ENCODE peak calls at places on chromosomes 16 and 17, in five cellular contexts. V is AG09319, O is transverse colon, E is GM20000, C is A549. S is an unnamed sample.

GRCh38 chr17:55348749-55349354 is 72.8 kb downstream of the MMD start:
- DNase-seq in E (peak; percentile 50), O (peak; percentile 49), V (peak; percentile 10), C (peak; percentile 40), S (peak; percentile 37)

GRCh38 chr17:43888548-43888947 is 18.8 kb downstream of the MPP2 start:
- DNase-seq in E (no peak), O (no peak), C (no peak), V (no peak), S (no peak)

GRCh38 chr17:5200360-5200759 is 8.7 kb upstream of the ZNF594 start:
- DNase-seq in C (no peak), E (peak; percentile 23), V (no peak), O (no peak), S (no peak)

GRCh38 chr17:45370949-45371413 is 54.2 kb upstream of the MAP3K14 start:
- DNase-seq in V (no peak), E (no peak), C (peak; percentile 48), O (no peak), S (no peak)

GRCh38 chr17:49680314-49680713 is 2.4 kb upstream of the SPOP start:
- DNase-seq in C (no peak), O (no peak), V (no peak), E (no peak), S (no peak)

GRCh38 chr16:49575352-49576172 is 202.0 kb downstream of the C16orf78 start:
- DNase-seq in V (no peak), E (peak; percentile 76), C (no peak), O (peak; percentile 68), S (peak; percentile 84)

GRCh38 chr17:12789075-12789975 is at the start of gene ARHGAP44:
- DNase-seq in V (peak; percentile 11), E (peak; percentile 86), C (peak; percentile 64), O (peak; percentile 73), S (peak; percentile 79)

GRCh38 chr17:41522301-41523224 is 3.9 kb upstream of the KRT15 start:
- DNase-seq in C (no peak), O (peak; percentile 50), V (no peak), E (no peak), S (no peak)

GRCh38 chr16:85697441-85697840 is 8.7 kb upstream of the GINS2 start:
- DNase-seq in C (no peak), V (no peak), O (no peak), E (no peak), S (no peak)

GRCh38 chr17:30824002-30824355 is 513 bp downstream of the CRLF3 start:
- DNase-seq in C (peak; percentile 64), O (peak; percentile 43), E (peak; percentile 57), V (no peak), S (no peak)

GRCh38 chr16:52557236-52557635 is 10.3 kb upstream of the TOX3 start:
- DNase-seq in C (no peak), E (no peak), V (no peak), O (peak; percentile 38), S (no peak)

GRCh38 chr16:88465387-88465983 is 12.4 kb downstream of the ZFPM1 start:
- DNase-seq in V (no peak), C (no peak), O (no peak), E (no peak), S (no peak)

GRCh38 chr17:28982191-28982793 is 23.5 kb downstream of the SEZ6 start:
- DNase-seq in C (no peak), O (peak; percentile 16), E (peak; percentile 73), V (no peak), S (peak; percentile 62)

GRCh38 chr17:51260960-51261958 is 913 bp downstream of the UTP18 start:
- DNase-seq in O (peak; percentile 82), E (peak; percentile 84), V (no peak), C (peak; percentile 58), S (peak; percentile 77)

GRCh38 chr16:84583995-84584394 is 33.9 kb downstream of the COTL1 start:
- DNase-seq in E (no peak), V (no peak), O (no peak), C (no peak), S (no peak)

GRCh38 chr17:59432657-59433056 is 101.2 kb downstream of the YPEL2 start:
- DNase-seq in O (no peak), V (no peak), C (no peak), E (no peak), S (no peak)

GRCh38 chr17:80428363-80428762 is 13.4 kb downstream of the ENDOV start:
- DNase-seq in E (no peak), C (no peak), O (no peak), V (no peak), S (no peak)

GRCh38 chr17:35889818-35890773 is 9.9 kb upstream of the CCL5 start:
- DNase-seq in E (no peak), O (no peak), C (no peak), V (peak; percentile 14), S (no peak)

GRCh38 chr17:32303861-32304288 is 38.1 kb downstream of the C17orf75 start:
- DNase-seq in E (no peak), V (no peak), O (no peak), C (no peak), S (no peak)

GRCh38 chr16:17836868-17837602 is 366.3 kb upstream of the XYLT1 start:
- DNase-seq in C (peak; percentile 21), E (no peak), V (peak; percentile 72), O (no peak), S (no peak)

GRCh38 chr16:64311241-64311640 is 810.6 kb downstream of the CDH11 start:
- DNase-seq in O (no peak), E (no peak), C (no peak), V (no peak), S (no peak)

GRCh38 chr16:71367243-71367976 is 8.9 kb downstream of the CALB2 start:
- DNase-seq in O (peak; percentile 38), V (no peak), C (peak; percentile 78), E (peak; percentile 65), S (peak; percentile 62)

GRCh38 chr17:8707591-8708453 is 36.8 kb downstream of the CCDC42 start:
- DNase-seq in V (no peak), E (no peak), C (no peak), O (no peak), S (no peak)

GRCh38 chr16:24668481-24669001 is 60.9 kb upstream of the TNRC6A start:
- DNase-seq in E (no peak), O (no peak), V (peak; percentile 38), C (no peak), S (no peak)

GRCh38 chr17:27442702-27443101 is 13.5 kb upstream of the KSR1 start:
- DNase-seq in C (no peak), O (no peak), V (no peak), E (no peak), S (no peak)

DNA sequence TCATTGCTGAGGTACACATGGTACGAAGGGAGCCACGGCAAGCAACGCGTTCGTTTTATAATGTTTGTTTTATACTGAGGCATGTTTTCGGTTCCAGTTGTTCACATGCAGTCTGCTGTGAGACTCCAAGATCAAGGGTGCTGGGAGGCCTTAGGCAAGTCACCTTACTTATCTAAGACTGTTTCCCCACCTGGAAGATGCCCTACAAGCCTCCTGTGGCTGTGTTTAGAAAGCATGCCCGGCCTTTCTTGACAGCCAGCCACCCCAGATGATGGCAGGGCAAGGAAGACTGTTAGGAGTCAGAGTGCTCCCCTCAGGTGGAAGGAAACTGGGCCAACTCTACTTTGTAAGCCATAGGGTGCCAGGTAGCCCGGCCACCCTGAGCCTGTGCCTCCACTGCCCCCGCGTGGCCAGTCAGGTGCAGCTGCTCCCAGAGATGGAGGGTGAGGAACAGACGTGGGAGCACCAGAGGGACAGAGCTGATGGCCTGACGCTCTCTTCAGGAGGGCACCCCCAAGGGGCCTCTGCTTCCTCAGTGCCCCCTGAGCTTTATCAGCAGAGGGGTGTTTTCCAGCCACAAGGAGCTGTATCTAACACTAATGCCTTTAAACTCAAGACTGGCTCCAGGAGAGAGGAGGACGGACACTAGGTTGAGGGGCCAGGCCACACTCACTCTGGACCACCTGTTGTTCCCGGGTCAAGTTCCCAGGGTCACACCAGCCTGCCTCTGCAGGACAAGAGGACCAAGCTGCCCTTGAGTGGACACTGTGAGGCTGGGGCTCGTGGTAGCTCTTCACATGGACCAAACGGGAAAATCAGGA is 5.4 kb downstream of the NAT9 start:
- DNase-seq in C (peak; percentile 88), O (peak; percentile 85), E (peak; percentile 76), V (no peak), S (peak; percentile 75)
- TF ChIP-seq CTCF in C (peak; percentile 86), O (peak; percentile 87), E (peak; percentile 96), V (peak; percentile 57), S (peak; percentile 95)

DNA sequence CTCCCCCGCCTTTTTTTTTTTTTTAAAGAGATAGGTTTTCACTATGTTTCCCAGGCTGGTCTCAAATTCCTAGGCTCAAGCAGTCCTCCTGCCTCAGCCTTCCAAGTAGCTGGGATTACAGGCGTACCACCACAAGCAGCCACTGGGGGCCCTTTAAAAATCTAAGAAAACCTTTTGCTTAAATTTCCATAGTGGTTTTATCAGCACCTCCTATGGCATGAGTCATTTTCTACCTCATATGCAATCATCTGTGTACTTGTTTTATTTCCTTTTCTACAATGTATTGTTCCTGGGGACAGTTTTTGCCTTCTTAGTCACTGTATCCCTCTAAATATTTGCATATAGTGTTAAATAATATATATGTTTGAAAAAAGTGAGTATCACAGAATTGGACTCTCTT is 29.2 kb downstream of the GNA13 start:
- DNase-seq in V (no peak), C (peak; percentile 83), O (no peak), E (peak; percentile 52), S (peak; percentile 62)
- TF ChIP-seq CTCF in V (peak; percentile 8), C (peak; percentile 34), O (peak; percentile 30), E (peak; percentile 23), S (no peak)

GRCh38 chr17:63568563-63568962 is 18.3 kb downstream of the DCAF7 start:
- DNase-seq in E (no peak), C (no peak), V (no peak), O (no peak), S (no peak)

GRCh38 chr17:63578769-63579111 is 22.0 kb upstream of the TACO1 start:
- DNase-seq in O (no peak), C (no peak), E (no peak), V (no peak), S (no peak)

GRCh38 chr17:63578027-63578768 is 22.5 kb upstream of the TACO1 start:
- DNase-seq in V (no peak), O (no peak), C (no peak), E (no peak), S (no peak)

GRCh38 chr17:63571632-63572310 is 21.5 kb downstream of the DCAF7 start:
- DNase-seq in O (no peak), E (no peak), V (peak; percentile 25), C (no peak), S (no peak)

GRCh38 chr17:63573634-63574033 is 23.4 kb downstream of the DCAF7 start:
- DNase-seq in V (no peak), E (no peak), O (no peak), C (peak; percentile 54), S (no peak)
- TF ChIP-seq CTCF in V (peak; percentile 20), E (no peak), O (peak; percentile 25), C (peak; percentile 38), S (no peak)

DNA sequence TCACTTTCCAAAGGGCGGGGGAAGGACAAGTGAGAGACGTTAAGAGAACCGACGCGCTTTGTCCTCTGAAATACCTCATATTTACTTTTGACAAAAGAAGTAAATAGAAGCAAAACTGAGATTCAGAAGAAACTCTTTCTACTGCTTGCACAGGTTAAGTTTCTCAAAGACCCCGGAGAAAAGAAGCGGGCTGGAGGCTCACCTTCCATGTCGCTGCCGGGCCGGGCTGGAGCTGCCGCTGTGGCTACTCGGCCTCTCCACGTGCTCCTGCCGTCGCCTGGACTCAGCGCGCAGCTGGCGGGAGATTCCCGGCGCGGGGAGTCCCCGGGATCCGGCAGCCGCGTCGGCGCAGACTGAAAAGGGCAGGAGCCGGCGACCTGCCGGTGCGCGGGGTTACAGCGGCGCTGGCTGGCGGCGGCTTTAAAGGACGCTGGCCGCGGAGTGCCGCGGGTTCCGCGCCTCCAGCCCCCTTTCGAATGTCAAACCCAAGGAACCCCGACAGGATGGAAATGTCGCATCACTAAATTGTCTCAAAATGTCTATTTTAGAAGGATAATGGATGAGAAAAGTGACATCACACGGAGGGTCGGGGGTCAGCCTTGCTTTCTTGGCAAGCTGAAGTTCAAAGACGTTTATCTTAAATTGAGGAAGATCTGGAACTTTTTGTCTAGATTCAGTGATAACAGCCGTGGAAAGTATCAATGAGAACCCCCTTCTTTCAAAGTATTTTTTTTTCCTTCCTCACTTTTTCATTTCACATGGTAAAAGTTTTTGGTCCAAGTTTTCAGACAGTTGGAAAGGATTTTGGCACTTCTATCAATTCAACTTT is at the start of gene IKZF3:
- DNase-seq in V (no peak), E (peak; percentile 76), O (peak; percentile 81), C (peak; percentile 64), S (peak; percentile 79)
- TF ChIP-seq CTCF in V (no peak), E (peak; percentile 59), O (no peak), C (no peak), S (peak; percentile 82)